ENCODE peak calls at places on chromosomes 4 and X, in six cellular contexts. W is cardiac muscle cell, Q is WTC11, S is tibial artery, T is right lobe of liver, G is A549. L is an unnamed sample.

GRCh38 chr4:38601916-38602291 is 62.1 kb upstream of the KLF3 start:
- DNase-seq in G (no peak), T (no peak), S (no peak), Q (no peak), W (no peak), L (no peak)

GRCh38 chr4:139665690-139666529 is at the start of gene MGST2:
- DNase-seq in G (peak), W (peak), Q (peak), S (peak), T (peak), L (peak)

GRCh38 chr4:8726344-8726851 is 133.8 kb downstream of the CPZ start:
- DNase-seq in G (no peak), S (peak), T (peak), Q (no peak), W (no peak), L (no peak)

GRCh38 chrX:150913511-150913910 is 15.0 kb upstream of the CD99L2 start:
- DNase-seq in S (no peak), T (no peak), W (no peak), Q (no peak), G (no peak), L (no peak)

GRCh38 chr4:10643600-10644425 is 40.8 kb downstream of the CLNK start:
- DNase-seq in G (no peak), T (no peak), S (no peak), W (no peak), Q (no peak), L (no peak)

GRCh38 chr4:37685726-37686372 is 327 bp downstream of the RELL1 start:
- DNase-seq in S (peak), W (peak), G (peak), T (no peak), Q (peak), L (no peak)

GRCh38 chr4:3257125-3257690 is 8.2 kb downstream of the MSANTD1 start:
- DNase-seq in T (peak), Q (no peak), W (no peak), S (peak), G (no peak), L (no peak)

GRCh38 chr4:12555011-12555410 is 929.1 kb downstream of the RAB28 start:
- DNase-seq in G (no peak), T (no peak), Q (no peak), S (no peak), W (no peak), L (no peak)

GRCh38 chr4:80197132-80197573 is at the start of gene PRDM8:
- DNase-seq in W (no peak), G (no peak), S (no peak), Q (no peak), T (no peak), L (no peak)

GRCh38 chr4:72875138-72875537 is 194.4 kb downstream of the COX18 start:
- DNase-seq in T (no peak), W (no peak), S (no peak), Q (no peak), G (no peak), L (no peak)

GRCh38 chr4:177251237-177251636 is 58.4 kb upstream of the NEIL3 start:
- DNase-seq in S (no peak), T (no peak), W (no peak), Q (no peak), G (no peak), L (no peak)

GRCh38 chr4:152369203-152369902 is 166.5 kb downstream of the FBXW7 start:
- DNase-seq in T (no peak), S (no peak), Q (no peak), G (no peak), W (peak), L (no peak)

GRCh38 chr4:8337083-8337482 is 67.5 kb downstream of the HTRA3 start:
- DNase-seq in G (no peak), W (no peak), T (no peak), S (no peak), Q (no peak), L (no peak)

GRCh38 chrX:19705196-19705769 is 182.1 kb downstream of the SH3KBP1 start:
- DNase-seq in T (no peak), G (no peak), Q (no peak), S (no peak), W (no peak), L (no peak)

GRCh38 chrX:19698691-19699090 is 183.4 kb upstream of the MAP3K15 start:
- DNase-seq in Q (no peak), W (no peak), T (no peak), G (no peak), S (no peak), L (no peak)

GRCh38 chrX:19704117-19704516 is 183.3 kb downstream of the SH3KBP1 start:
- DNase-seq in S (no peak), Q (no peak), W (no peak), T (no peak), G (no peak), L (no peak)

GRCh38 chrX:19699151-19699550 is 183.8 kb upstream of the MAP3K15 start:
- DNase-seq in S (no peak), T (no peak), G (no peak), Q (no peak), W (no peak), L (no peak)

DNA sequence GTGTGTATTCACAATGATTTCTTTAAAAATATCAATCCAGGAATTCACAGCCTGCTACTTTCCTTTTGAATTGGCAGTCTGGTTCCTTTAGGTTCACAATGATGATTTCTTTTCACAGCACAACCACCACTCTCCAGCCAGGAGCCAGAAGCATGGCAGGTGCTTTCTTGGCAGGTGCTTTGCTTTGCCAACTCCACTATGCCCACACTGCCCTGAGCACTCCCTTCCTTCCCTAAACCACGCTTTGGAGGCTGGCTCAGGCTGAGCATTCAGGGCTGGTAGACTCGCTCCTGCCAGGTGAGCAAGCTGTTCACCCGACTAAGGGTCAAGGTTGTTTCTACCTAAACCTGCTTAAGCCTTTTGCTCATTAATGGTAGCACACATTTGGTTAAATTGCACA is 184.5 kb downstream of the SH3KBP1 start:
- DNase-seq in W (no peak), S (no peak), T (no peak), Q (no peak), G (no peak), L (no peak)
- TF ChIP-seq CTCF in W (no peak), S (no peak), T (no peak), Q (no peak), G (no peak), L (no peak)

DNA sequence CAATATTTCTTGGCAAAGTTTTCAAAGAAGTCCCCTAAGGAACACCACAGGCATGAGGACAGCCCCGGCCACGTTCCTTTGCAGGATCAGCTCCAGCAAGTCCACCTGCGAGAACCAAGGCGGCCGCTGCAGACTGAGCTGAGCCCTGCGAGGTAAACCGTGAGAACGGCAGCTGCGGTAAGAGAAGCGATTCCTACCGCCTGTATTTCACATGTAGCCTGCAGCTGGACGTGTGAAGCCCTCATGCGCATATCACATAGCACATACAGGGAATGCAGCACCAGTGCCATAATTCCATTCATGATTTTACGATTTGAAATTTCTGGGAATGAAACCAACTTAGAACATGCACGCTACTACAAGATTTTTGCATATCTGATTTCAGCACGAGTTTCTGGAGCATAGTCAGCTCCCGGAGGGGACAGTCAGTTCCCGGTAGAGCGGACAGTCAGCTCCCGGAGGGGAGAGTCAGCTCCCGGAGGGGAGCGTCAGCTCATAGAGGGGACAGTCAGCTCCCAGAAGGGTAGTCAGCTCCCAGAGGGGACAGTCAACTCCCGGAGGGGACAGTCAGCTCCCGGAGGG is 41.7 kb downstream of the FGFRL1 start:
- DNase-seq in Q (no peak), G (no peak), S (no peak), W (no peak), T (peak), L (no peak)
- TF ChIP-seq CTCF in Q (no peak), G (no peak), S (no peak), W (no peak), T (no peak), L (no peak)

GRCh38 chrX:106791495-106791894 is 11.0 kb upstream of the TBC1D8B start:
- DNase-seq in T (no peak), S (no peak), Q (no peak), G (peak), W (peak), L (no peak)
- TF ChIP-seq CTCF in T (peak), S (no peak), Q (no peak), G (peak), W (peak), L (peak)

DNA sequence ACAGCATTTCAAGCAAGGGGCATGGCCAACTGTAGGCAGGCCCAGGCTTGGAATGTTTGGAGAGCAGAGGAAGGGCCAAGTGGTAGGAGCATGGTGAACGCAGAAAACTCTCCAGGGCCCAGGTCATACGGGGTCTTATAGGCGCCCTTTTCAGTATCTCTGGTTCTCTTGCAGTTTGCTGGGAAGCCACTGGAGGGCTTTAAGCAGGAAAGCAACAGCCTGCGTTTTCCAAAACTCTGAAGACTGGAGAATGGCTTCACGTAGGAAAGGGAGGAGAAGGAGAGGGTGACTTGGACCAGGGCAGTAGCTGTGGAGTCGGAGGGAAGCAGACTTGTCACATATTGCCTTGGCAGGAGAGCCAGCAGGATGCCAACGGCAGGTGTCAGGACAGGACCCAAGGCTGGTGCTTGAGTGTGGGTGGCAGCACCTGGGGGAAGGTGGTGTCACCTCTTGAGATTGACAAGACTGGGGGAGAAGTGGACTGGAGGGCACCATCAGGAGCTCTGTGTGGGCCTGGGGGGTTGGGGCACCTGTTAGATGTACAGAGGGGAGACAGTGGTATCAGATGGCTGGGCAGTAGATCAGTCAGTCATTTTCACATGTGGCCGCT is 21.9 kb downstream of the TKTL1 start:
- DNase-seq in Q (peak), G (peak), S (no peak), W (peak), T (no peak), L (peak)
- TF ChIP-seq CTCF in Q (peak), G (no peak), S (no peak), W (peak), T (peak), L (peak)

GRCh38 chr4:128298852-128299251 is 11.2 kb upstream of the PGRMC2 start:
- DNase-seq in T (peak), G (no peak), S (no peak), Q (no peak), W (no peak), L (no peak)
- TF ChIP-seq CTCF in T (peak), G (no peak), S (no peak), Q (no peak), W (no peak), L (peak)

DNA sequence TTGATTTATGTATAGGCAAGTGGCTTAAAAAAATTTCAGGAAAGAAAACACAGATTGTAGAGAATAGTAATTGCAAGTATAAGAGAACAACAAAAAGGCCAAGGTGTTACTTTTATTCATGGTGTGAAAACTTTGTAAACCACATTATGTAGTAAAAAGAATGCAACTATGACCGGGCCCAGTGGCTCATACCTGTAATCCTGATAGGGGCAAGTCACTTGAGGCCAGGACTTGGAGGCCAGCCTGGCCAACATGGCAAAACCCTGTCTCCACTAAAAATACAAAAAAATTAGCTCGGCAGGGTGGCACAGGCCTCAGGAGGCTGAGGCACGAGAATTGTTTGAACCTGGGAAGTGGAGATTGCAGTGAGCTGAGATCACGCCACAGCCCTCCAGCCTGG is 131.7 kb downstream of the DCK start:
- DNase-seq in T (no peak), Q (no peak), W (no peak), S (no peak), G (no peak), L (no peak)
- TF ChIP-seq CTCF in T (no peak), Q (no peak), W (no peak), S (no peak), G (no peak), L (no peak)

DNA sequence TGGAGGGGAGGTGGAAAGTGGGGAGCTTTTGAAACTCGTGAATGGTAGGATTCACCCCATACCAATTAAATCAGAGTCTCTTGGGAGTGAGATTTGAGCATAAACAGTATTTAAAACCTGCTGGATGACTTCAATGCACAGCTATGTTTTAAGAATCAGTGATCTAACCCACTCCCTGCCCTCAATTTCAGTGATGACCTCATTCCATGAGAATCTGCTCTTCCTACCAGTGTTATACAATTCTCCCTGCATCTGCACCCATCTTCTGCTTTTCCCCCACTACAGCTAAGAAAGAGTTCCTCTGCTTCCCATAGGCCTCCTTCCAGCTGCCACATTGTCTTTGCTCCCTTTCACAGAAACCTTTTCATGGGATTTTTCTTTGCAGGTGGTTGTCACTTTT is 18.3 kb upstream of the H2AZ1 start:
- DNase-seq in S (no peak), Q (no peak), T (no peak), W (no peak), G (no peak), L (no peak)
- TF ChIP-seq CTCF in S (no peak), Q (no peak), T (no peak), W (no peak), G (no peak), L (no peak)

L was measured in neural crest cell.